ENCODE peak calls at places on chromosomes 7 and 10, in nine cellular contexts. U is aorta; O is heart right ventricle; B is PC-3; L is heart left ventricle; G is mammary epithelial cell; W is MM.1S; C is CD4-positive, alpha-beta memory T cell; X is A549. H is an unnamed sample.
A peak's percentile ranks its signal among the peaks of the same experiment; 100 is the strongest.

GRCh38 chr7:129188892-129189660 is 643 bp downstream of the SMO start:
- DNase-seq in U (no peak), O (peak; percentile 29), B (no peak), L (no peak), G (peak; percentile 10), W (no peak), C (no peak), X (peak; percentile 48), H (no peak)

GRCh38 chr10:97499561-97500296 is 1.0 kb downstream of the UBTD1 start:
- DNase-seq in U (peak; percentile 82), O (peak; percentile 74), B (peak; percentile 31), L (peak; percentile 79), G (peak; percentile 35), W (no peak), C (no peak), X (peak; percentile 17), H (no peak)

GRCh38 chr7:145797507-145797906 is 319.1 kb upstream of the CNTNAP2 start:
- DNase-seq in U (no peak), O (no peak), B (no peak), L (no peak), G (no peak), W (no peak), C (no peak), X (no peak), H (no peak)

GRCh38 chr7:98387136-98387535 is 13.8 kb downstream of the BAIAP2L1 start:
- DNase-seq in U (no peak), O (no peak), B (no peak), L (no peak), G (no peak), W (no peak), C (no peak), X (no peak), H (no peak)

GRCh38 chr10:44752451-44753441 is 158.4 kb upstream of the TMEM72 start:
- DNase-seq in U (no peak), O (no peak), B (peak; percentile 98), L (no peak), G (peak; percentile 69), W (no peak), C (no peak), X (no peak), H (no peak)

GRCh38 chr7:151608031-151608551 is 88.4 kb upstream of the RHEB start:
- DNase-seq in U (no peak), O (no peak), B (peak; percentile 27), L (no peak), G (peak; percentile 73), W (no peak), C (no peak), X (no peak), H (no peak)

GRCh38 chr7:128437426-128438332 is 18.0 kb upstream of the HILPDA start:
- DNase-seq in U (no peak), O (no peak), B (no peak), L (no peak), G (no peak), W (no peak), C (no peak), X (no peak), H (no peak)

GRCh38 chr10:31707578-31708411 is 220.8 kb downstream of the ARHGAP12 start:
- DNase-seq in U (peak; percentile 89), O (peak; percentile 72), B (peak; percentile 21), L (peak; percentile 84), G (peak; percentile 32), W (peak; percentile 59), C (no peak), X (no peak), H (no peak)

GRCh38 chr10:79049931-79050895 is 18.6 kb upstream of the ZMIZ1 start:
- DNase-seq in U (peak; percentile 39), O (no peak), B (peak; percentile 59), L (no peak), G (no peak), W (no peak), C (no peak), X (no peak), H (no peak)

GRCh38 chr10:84265378-84265777 is 20.5 kb downstream of the RGR start:
- DNase-seq in U (no peak), O (no peak), B (no peak), L (no peak), G (no peak), W (no peak), C (no peak), X (no peak), H (no peak)

GRCh38 chr7:157604661-157605381 is 268.0 kb downstream of the DNAJB6 start:
- DNase-seq in U (no peak), O (no peak), B (no peak), L (no peak), G (no peak), W (no peak), C (no peak), X (no peak), H (no peak)

GRCh38 chr7:122885583-122886356 is 490 bp downstream of the CADPS2 start:
- DNase-seq in U (peak; percentile 48), O (peak; percentile 61), B (peak; percentile 31), L (peak; percentile 62), G (peak; percentile 57), W (peak; percentile 85), C (no peak), X (peak; percentile 15), H (no peak)

DNA sequence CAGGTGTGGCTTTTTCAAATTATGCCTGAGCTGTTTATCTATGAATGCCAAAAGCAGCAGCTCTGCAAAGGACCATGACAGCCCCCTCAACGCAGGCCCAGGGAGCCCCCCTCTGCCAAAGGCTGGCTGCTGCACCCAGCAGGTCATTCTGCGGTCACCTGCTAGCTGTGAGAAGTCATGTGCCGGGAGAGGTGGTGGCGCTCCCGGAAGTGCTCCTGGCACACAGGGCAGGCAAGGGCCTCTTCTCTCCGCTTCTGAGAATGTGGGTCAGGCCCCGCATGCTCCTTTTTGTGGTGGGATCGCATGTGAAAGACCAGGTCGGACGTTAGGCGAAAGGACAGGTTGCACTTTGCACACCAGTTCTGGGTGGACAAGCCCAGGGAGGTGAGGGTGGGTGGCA is 16.4 kb downstream of the ZNF488 start:
- DNase-seq in U (no peak), O (no peak), B (no peak), L (no peak), G (no peak), W (no peak), C (no peak), X (no peak), H (no peak)
- H3K9me3 ChIP-seq in U (no peaks in the 10 kb centered on the region), O (no peaks in the 10 kb centered on the region), B (no peaks in the 10 kb centered on the region), L (no peaks in the 10 kb centered on the region), G (no peaks in the 10 kb centered on the region), W (no peaks in the 10 kb centered on the region), C (no peaks in the 10 kb centered on the region), X (no peaks in the 10 kb centered on the region), H (no peaks in the 10 kb centered on the region)

GRCh38 chr7:40305229-40305628 is 170.4 kb downstream of the SUGCT start:
- DNase-seq in U (no peak), O (no peak), B (no peak), L (no peak), G (no peak), W (no peak), C (no peak), X (no peak), H (no peak)
- H3K4me3 ChIP-seq in U (no peak overlapping the region), O (no peak overlapping the region), B (no peak overlapping the region), L (no peak overlapping the region), G (no peak overlapping the region), W (no peak overlapping the region), C (no peak overlapping the region), X (no peak overlapping the region), H (no peak overlapping the region)

DNA sequence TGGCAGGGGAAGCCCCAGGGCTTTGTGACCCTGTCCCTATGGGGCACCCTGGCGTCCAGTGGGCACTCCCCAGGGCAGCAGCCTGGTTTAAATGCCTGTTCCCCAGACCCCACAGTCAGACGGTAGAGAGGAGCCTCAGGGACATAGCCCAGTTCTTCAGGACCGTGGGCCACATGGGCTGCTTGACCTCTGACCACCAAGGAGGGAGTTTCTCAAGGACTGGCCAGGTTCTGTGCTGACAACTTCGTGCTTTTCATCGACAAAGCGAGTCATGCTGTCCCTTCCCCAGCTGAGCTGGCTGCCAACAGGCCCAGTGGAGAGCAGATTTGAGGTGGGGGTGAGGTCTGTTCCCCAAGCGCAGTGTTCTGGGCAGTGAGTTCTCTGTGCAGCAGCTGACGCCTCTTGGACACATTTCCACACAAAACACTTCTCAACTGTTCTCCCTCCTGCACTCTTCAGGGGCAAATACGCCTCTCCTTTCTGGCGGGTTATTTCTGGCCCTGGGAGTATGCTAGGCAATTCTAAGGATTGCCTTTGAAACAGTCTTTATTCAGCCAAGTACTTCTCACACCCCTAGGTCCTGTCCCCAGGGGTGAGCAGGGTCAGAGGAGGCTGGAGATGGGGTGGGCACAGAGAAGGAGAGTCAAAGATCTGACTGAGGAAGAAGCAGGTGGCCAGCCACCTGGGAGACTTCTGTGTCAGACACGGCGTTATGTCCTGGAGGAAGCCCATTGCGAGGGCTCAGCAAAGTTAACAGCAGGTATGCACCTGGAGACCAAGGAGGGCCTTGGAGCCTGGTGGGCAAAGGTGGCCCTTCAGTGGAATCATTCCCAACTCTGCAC is 57.3 kb upstream of the CAMK2B start:
- DNase-seq in U (no peak), O (no peak), B (no peak), L (no peak), G (no peak), W (no peak), C (no peak), X (no peak), H (no peak)
- H3K4me1 ChIP-seq in U (no peaks in the 10 kb centered on the region), O (peaks cover 17% of the 10 kb centered on the region), B (peaks cover 40% of the 10 kb centered on the region), L (peaks cover 30% of the 10 kb centered on the region), G (peaks cover 35% of the 10 kb centered on the region), W (no peaks in the 10 kb centered on the region), C (no peaks in the 10 kb centered on the region), X (peaks cover 14% of the 10 kb centered on the region), H (no peaks in the 10 kb centered on the region)

DNA sequence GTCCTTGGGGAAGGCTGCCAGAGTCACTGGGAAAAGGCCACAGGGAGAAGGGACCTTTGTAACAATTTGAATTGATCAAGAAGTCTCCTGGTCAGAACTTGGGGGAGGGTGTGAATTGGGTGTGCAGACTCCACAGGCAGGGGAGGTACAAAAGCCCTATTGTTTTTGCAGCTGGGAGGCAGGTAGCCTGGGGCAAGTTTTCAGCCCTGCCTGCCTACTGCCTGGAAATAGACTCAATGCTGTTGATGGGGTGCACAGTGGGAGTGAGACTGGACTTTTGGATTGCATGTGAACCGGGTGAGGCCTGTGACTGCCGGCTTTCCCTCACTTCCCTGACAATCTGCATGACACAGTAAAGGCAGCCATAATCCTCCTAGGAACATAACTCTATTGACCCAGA is 947.0 kb downstream of the REEP3 start:
- DNase-seq in U (no peak), O (no peak), B (peak; percentile 68), L (no peak), G (no peak), W (no peak), C (no peak), X (no peak), H (no peak)
- H3K9me3 ChIP-seq in U (peaks cover 4% of the 10 kb centered on the region), O (no peaks in the 10 kb centered on the region), B (peaks cover 16% of the 10 kb centered on the region), L (peaks cover 14% of the 10 kb centered on the region), G (peaks cover 9% of the 10 kb centered on the region), W (no peaks in the 10 kb centered on the region), C (no peaks in the 10 kb centered on the region), X (no peaks in the 10 kb centered on the region), H (peaks cover 18% of the 10 kb centered on the region)

DNA sequence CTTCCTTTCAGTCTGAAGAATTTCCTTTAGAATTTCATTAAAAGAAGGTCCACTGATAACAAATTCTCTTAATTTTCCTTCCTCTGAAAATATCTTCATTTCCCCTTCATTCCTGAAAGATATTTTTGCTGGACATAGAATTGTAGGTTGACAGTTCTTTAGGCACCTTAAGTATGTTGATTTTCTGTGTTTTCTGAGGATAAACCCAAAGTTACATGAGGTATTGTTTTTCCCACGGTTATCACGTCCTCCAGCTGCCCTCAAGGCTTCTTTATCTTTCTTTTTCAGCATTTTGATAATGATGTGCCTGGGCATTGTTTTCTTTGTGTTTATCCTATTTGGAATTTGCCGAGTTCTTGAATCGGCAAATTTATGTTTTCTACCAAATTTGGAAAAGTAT is 105.3 kb downstream of the ELFN1 start:
- DNase-seq in U (no peak), O (no peak), B (no peak), L (no peak), G (no peak), W (no peak), C (no peak), X (no peak), H (no peak)
- H3K4me3 ChIP-seq in U (no peak overlapping the region), O (no peak overlapping the region), B (no peak overlapping the region), L (no peak overlapping the region), G (no peak overlapping the region), W (no peak overlapping the region), C (no peak overlapping the region), X (no peak overlapping the region), H (no peak overlapping the region)